ENCODE peak calls at places on chromosome 12, in nine cellular contexts. One of them, this sample, is unnamed.

GRCh38 chr12:42504049-42504448 is 85.5 kb downstream of the PRICKLE1 start:
- DNase-seq in suprapubic skin: no peak
- DNase-seq in prostate gland: no peak
- DNase-seq in HCT116: no peak
- DNase-seq in transverse colon: no peak
- DNase-seq in sigmoid colon: no peak
- DNase-seq in upper lobe of left lung: no peak
- DNase-seq in K562: no peak
- DNase-seq in H1: no peak
- DNase-seq in this sample: no peak

GRCh38 chr12:51082561-51083139 is 746 bp downstream of the CSRNP2 start:
- DNase-seq in suprapubic skin: no peak
- DNase-seq in prostate gland: peak; percentile 7
- DNase-seq in HCT116: no peak
- DNase-seq in transverse colon: peak; percentile 22
- DNase-seq in sigmoid colon: no peak
- DNase-seq in upper lobe of left lung: peak; percentile 26
- DNase-seq in K562: no peak
- DNase-seq in H1: peak; percentile 33
- DNase-seq in this sample: no peak

GRCh38 chr12:5736016-5736415 is 209.0 kb downstream of the ANO2 start:
- DNase-seq in suprapubic skin: no peak
- DNase-seq in prostate gland: no peak
- DNase-seq in HCT116: no peak
- DNase-seq in transverse colon: no peak
- DNase-seq in sigmoid colon: no peak
- DNase-seq in upper lobe of left lung: no peak
- DNase-seq in K562: no peak
- DNase-seq in H1: no peak
- DNase-seq in this sample: no peak

GRCh38 chr12:18567787-18568186 is 170.0 kb downstream of the PLCZ1 start:
- DNase-seq in suprapubic skin: no peak
- DNase-seq in prostate gland: no peak
- DNase-seq in HCT116: no peak
- DNase-seq in transverse colon: no peak
- DNase-seq in sigmoid colon: no peak
- DNase-seq in upper lobe of left lung: no peak
- DNase-seq in K562: no peak
- DNase-seq in H1: no peak
- DNase-seq in this sample: no peak

GRCh38 chr12:128268348-128268725 is 1.4 kb downstream of the TMEM132C start:
- DNase-seq in suprapubic skin: no peak
- DNase-seq in prostate gland: no peak
- DNase-seq in HCT116: no peak
- DNase-seq in transverse colon: no peak
- DNase-seq in sigmoid colon: no peak
- DNase-seq in upper lobe of left lung: no peak
- DNase-seq in K562: no peak
- DNase-seq in H1: no peak
- DNase-seq in this sample: no peak

GRCh38 chr12:65769880-65770279 is 54.4 kb upstream of the HMGA2 start:
- DNase-seq in suprapubic skin: no peak
- DNase-seq in prostate gland: no peak
- DNase-seq in HCT116: no peak
- DNase-seq in transverse colon: no peak
- DNase-seq in sigmoid colon: no peak
- DNase-seq in upper lobe of left lung: no peak
- DNase-seq in K562: no peak
- DNase-seq in H1: no peak
- DNase-seq in this sample: no peak

GRCh38 chr12:52232916-52233461 is at the start of gene KRT7:
- DNase-seq in suprapubic skin: peak; percentile 58
- DNase-seq in prostate gland: no peak
- DNase-seq in HCT116: no peak
- DNase-seq in transverse colon: no peak
- DNase-seq in sigmoid colon: peak; percentile 28
- DNase-seq in upper lobe of left lung: peak; percentile 91
- DNase-seq in K562: no peak
- DNase-seq in H1: no peak
- DNase-seq in this sample: no peak

GRCh38 chr12:105369014-105369413 is 38.5 kb downstream of the C12orf75 start:
- DNase-seq in suprapubic skin: no peak
- DNase-seq in prostate gland: no peak
- DNase-seq in HCT116: no peak
- DNase-seq in transverse colon: no peak
- DNase-seq in sigmoid colon: no peak
- DNase-seq in upper lobe of left lung: no peak
- DNase-seq in K562: no peak
- DNase-seq in H1: no peak
- DNase-seq in this sample: no peak

GRCh38 chr12:75960086-75960910 is 71.3 kb downstream of the PHLDA1 start:
- DNase-seq in suprapubic skin: no peak
- DNase-seq in prostate gland: no peak
- DNase-seq in HCT116: no peak
- DNase-seq in transverse colon: peak; percentile 39
- DNase-seq in sigmoid colon: no peak
- DNase-seq in upper lobe of left lung: no peak
- DNase-seq in K562: no peak
- DNase-seq in H1: no peak
- DNase-seq in this sample: peak; percentile 83

GRCh38 chr12:121162384-121162783 is 29.7 kb downstream of the P2RX7 start:
- DNase-seq in suprapubic skin: no peak
- DNase-seq in prostate gland: no peak
- DNase-seq in HCT116: no peak
- DNase-seq in transverse colon: no peak
- DNase-seq in sigmoid colon: no peak
- DNase-seq in upper lobe of left lung: no peak
- DNase-seq in K562: no peak
- DNase-seq in H1: no peak
- DNase-seq in this sample: no peak

GRCh38 chr12:108799528-108800243 is 57.7 kb downstream of the SSH1 start:
- DNase-seq in suprapubic skin: no peak
- DNase-seq in prostate gland: no peak
- DNase-seq in HCT116: no peak
- DNase-seq in transverse colon: no peak
- DNase-seq in sigmoid colon: no peak
- DNase-seq in upper lobe of left lung: no peak
- DNase-seq in K562: no peak
- DNase-seq in H1: no peak
- DNase-seq in this sample: no peak

GRCh38 chr12:27245039-27245438 is 953 bp downstream of the STK38L start:
- DNase-seq in suprapubic skin: no peak
- DNase-seq in prostate gland: no peak
- DNase-seq in HCT116: no peak
- DNase-seq in transverse colon: no peak
- DNase-seq in sigmoid colon: no peak
- DNase-seq in upper lobe of left lung: no peak
- DNase-seq in K562: no peak
- DNase-seq in H1: no peak
- DNase-seq in this sample: no peak

GRCh38 chr12:25063873-25064598 is 115.1 kb upstream of the BCAT1 start:
- DNase-seq in suprapubic skin: no peak
- DNase-seq in prostate gland: no peak
- DNase-seq in HCT116: no peak
- DNase-seq in transverse colon: no peak
- DNase-seq in sigmoid colon: no peak
- DNase-seq in upper lobe of left lung: no peak
- DNase-seq in K562: no peak
- DNase-seq in H1: no peak
- DNase-seq in this sample: no peak
- TF ChIP-seq POLR2AphosphoS5 in suprapubic skin: no peak
- TF ChIP-seq POLR2AphosphoS5 in prostate gland: no peak
- TF ChIP-seq POLR2AphosphoS5 in HCT116: no peak
- TF ChIP-seq POLR2AphosphoS5 in transverse colon: no peak
- TF ChIP-seq POLR2AphosphoS5 in sigmoid colon: no peak
- TF ChIP-seq POLR2AphosphoS5 in upper lobe of left lung: no peak
- TF ChIP-seq POLR2AphosphoS5 in K562: no peak
- TF ChIP-seq POLR2AphosphoS5 in H1: no peak
- TF ChIP-seq POLR2AphosphoS5 in this sample: no peak

GRCh38 chr12:132881853-132882252 is 5.6 kb downstream of the CHFR start:
- DNase-seq in suprapubic skin: no peak
- DNase-seq in prostate gland: no peak
- DNase-seq in HCT116: no peak
- DNase-seq in transverse colon: no peak
- DNase-seq in sigmoid colon: no peak
- DNase-seq in upper lobe of left lung: no peak
- DNase-seq in K562: no peak
- DNase-seq in H1: no peak
- DNase-seq in this sample: no peak
- H3K27me3 ChIP-seq in suprapubic skin: no peaks in the 10 kb centered on the region
- H3K27me3 ChIP-seq in prostate gland: no peaks in the 10 kb centered on the region
- H3K27me3 ChIP-seq in HCT116: no peaks in the 10 kb centered on the region
- H3K27me3 ChIP-seq in transverse colon: no peaks in the 10 kb centered on the region
- H3K27me3 ChIP-seq in sigmoid colon: no peaks in the 10 kb centered on the region
- H3K27me3 ChIP-seq in upper lobe of left lung: no peaks in the 10 kb centered on the region
- H3K27me3 ChIP-seq in K562: no peaks in the 10 kb centered on the region
- H3K27me3 ChIP-seq in H1: no peaks in the 10 kb centered on the region
- H3K27me3 ChIP-seq in this sample: no peaks in the 10 kb centered on the region

GRCh38 chr12:111780166-111780565 is 13.4 kb downstream of the ALDH2 start:
- DNase-seq in suprapubic skin: no peak
- DNase-seq in prostate gland: no peak
- DNase-seq in HCT116: no peak
- DNase-seq in transverse colon: peak; percentile 62
- DNase-seq in sigmoid colon: no peak
- DNase-seq in upper lobe of left lung: no peak
- DNase-seq in K562: no peak
- DNase-seq in H1: no peak
- DNase-seq in this sample: no peak

GRCh38 chr12:111777345-111778045 is 10.8 kb downstream of the ALDH2 start:
- DNase-seq in suprapubic skin: no peak
- DNase-seq in prostate gland: peak; percentile 44
- DNase-seq in HCT116: no peak
- DNase-seq in transverse colon: peak; percentile 82
- DNase-seq in sigmoid colon: peak; percentile 69
- DNase-seq in upper lobe of left lung: peak; percentile 72
- DNase-seq in K562: no peak
- DNase-seq in H1: no peak
- DNase-seq in this sample: peak; percentile 87

GRCh38 chr12:111776836-111777344 is 10.2 kb downstream of the ALDH2 start:
- DNase-seq in suprapubic skin: no peak
- DNase-seq in prostate gland: no peak
- DNase-seq in HCT116: no peak
- DNase-seq in transverse colon: no peak
- DNase-seq in sigmoid colon: no peak
- DNase-seq in upper lobe of left lung: no peak
- DNase-seq in K562: no peak
- DNase-seq in H1: no peak
- DNase-seq in this sample: no peak

GRCh38 chr12:111773801-111774551 is 7.2 kb downstream of the ALDH2 start:
- DNase-seq in suprapubic skin: peak; percentile 93
- DNase-seq in prostate gland: peak; percentile 87
- DNase-seq in HCT116: no peak
- DNase-seq in transverse colon: peak; percentile 85
- DNase-seq in sigmoid colon: peak; percentile 94
- DNase-seq in upper lobe of left lung: peak; percentile 87
- DNase-seq in K562: no peak
- DNase-seq in H1: no peak
- DNase-seq in this sample: peak; percentile 80

GRCh38 chr12:111775205-111776193 is 8.8 kb downstream of the ALDH2 start:
- DNase-seq in suprapubic skin: peak; percentile 83
- DNase-seq in prostate gland: peak; percentile 89
- DNase-seq in HCT116: no peak
- DNase-seq in transverse colon: peak; percentile 90
- DNase-seq in sigmoid colon: peak; percentile 95
- DNase-seq in upper lobe of left lung: peak; percentile 94
- DNase-seq in K562: peak; percentile 91
- DNase-seq in H1: no peak
- DNase-seq in this sample: peak; percentile 91
- TF ChIP-seq POLR2A in suprapubic skin: peak; percentile 46
- TF ChIP-seq POLR2A in prostate gland: peak; percentile 32
- TF ChIP-seq POLR2A in HCT116: no peak
- TF ChIP-seq POLR2A in transverse colon: peak; percentile 53
- TF ChIP-seq POLR2A in sigmoid colon: peak; percentile 30
- TF ChIP-seq POLR2A in upper lobe of left lung: no peak
- TF ChIP-seq POLR2A in K562: peak; percentile 69
- TF ChIP-seq POLR2A in H1: no peak
- TF ChIP-seq POLR2A in this sample: no peak

DNA sequence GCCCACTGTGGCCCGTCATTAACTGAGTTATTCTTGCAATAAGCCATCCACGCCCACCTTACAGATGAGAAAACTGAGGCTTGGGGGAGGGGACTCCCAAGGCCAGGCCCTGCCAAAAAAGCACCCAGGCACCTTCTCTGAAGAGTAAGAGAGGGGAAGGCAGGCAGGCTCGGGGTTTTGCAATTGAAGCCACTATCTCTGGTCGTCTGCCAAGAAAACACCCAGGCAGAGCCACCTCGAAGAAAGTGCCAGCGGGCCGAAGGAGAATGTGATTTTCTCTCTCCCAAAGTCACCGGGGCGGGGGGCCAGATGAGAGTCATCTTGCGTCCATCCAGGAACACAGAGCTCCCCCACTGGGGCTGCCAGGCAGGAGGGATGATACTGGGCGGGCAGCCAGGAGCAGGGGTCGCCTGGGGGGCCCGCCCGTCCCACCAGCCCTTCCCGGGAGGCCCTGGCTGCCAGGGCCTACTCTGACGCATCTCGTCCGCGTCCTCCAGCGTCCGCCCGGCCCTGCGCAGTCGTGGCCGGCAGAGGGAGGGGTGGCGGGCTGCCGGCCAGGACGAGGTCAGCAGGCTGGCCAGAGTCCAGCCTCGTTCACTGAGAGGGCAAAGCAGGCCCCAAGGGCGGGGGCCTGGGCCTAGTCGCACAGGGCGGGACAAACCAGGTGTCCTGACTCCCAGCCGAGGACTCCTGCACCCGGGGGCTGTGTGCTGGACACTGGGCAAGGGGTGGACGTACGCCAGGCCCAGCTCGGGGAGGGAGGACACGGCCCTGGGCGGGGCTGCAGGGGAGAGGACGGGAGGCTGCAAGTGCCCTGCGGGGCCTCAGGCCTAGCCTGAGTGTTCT is 74.4 kb downstream of the RFLNA start:
- DNase-seq in suprapubic skin: peak; percentile 91
- DNase-seq in prostate gland: peak; percentile 78
- DNase-seq in HCT116: no peak
- DNase-seq in transverse colon: peak; percentile 86
- DNase-seq in sigmoid colon: peak; percentile 97
- DNase-seq in upper lobe of left lung: peak; percentile 95
- DNase-seq in K562: no peak
- DNase-seq in H1: no peak
- DNase-seq in this sample: peak; percentile 96
- TF ChIP-seq POLR2AphosphoS5 in suprapubic skin: peak; percentile 70
- TF ChIP-seq POLR2AphosphoS5 in prostate gland: peak; percentile 85
- TF ChIP-seq POLR2AphosphoS5 in HCT116: no peak
- TF ChIP-seq POLR2AphosphoS5 in transverse colon: peak; percentile 86
- TF ChIP-seq POLR2AphosphoS5 in sigmoid colon: peak; percentile 93
- TF ChIP-seq POLR2AphosphoS5 in upper lobe of left lung: peak; percentile 95
- TF ChIP-seq POLR2AphosphoS5 in K562: no peak
- TF ChIP-seq POLR2AphosphoS5 in H1: no peak
- TF ChIP-seq POLR2AphosphoS5 in this sample: peak; percentile 81